ENCODE peak calls at places on chromosomes 16 and 17, in five cellular contexts. H is GM12878, E is HEK293T, G is HepG2, Z is H1. A is an unnamed sample.

GRCh38 chr16:86798247-86799041 is 220.1 kb downstream of the FOXL1 start:
- DNase-seq in E (no peak), H (no peak), G (no peak), Z (no peak), A (no peak)

GRCh38 chr16:51988977-51989376 is 558.0 kb downstream of the TOX3 start:
- DNase-seq in H (no peak), E (no peak), G (no peak), Z (no peak), A (no peak)

GRCh38 chr17:44198721-44199552 is 747 bp downstream of the ATXN7L3 start:
- DNase-seq in E (peak), H (no peak), Z (peak), G (no peak), A (no peak)

GRCh38 chr17:13384626-13385025 is 217.1 kb downstream of the HS3ST3A1 start:
- DNase-seq in E (no peak), G (peak), H (no peak), Z (no peak), A (no peak)

GRCh38 chr16:50549561-50549915 is 1.3 kb downstream of the NKD1 start:
- DNase-seq in Z (no peak), H (no peak), E (no peak), G (no peak), A (no peak)

GRCh38 chr17:55279203-55279602 is 14.4 kb downstream of the HLF start:
- DNase-seq in E (no peak), Z (no peak), G (no peak), H (no peak), A (no peak)

GRCh38 chr16:75250809-75251279 is 580 bp downstream of the BCAR1 start:
- DNase-seq in G (peak), E (peak), H (no peak), Z (no peak), A (no peak)

GRCh38 chr16:88705746-88706287 is 391 bp downstream of the RNF166 start:
- DNase-seq in Z (no peak), G (no peak), H (no peak), E (peak), A (no peak)

GRCh38 chr16:47613251-47613650 is 152.1 kb downstream of the PHKB start:
- DNase-seq in Z (no peak), E (no peak), G (no peak), H (no peak), A (no peak)

GRCh38 chr16:50208460-50208931 is 55.4 kb downstream of the TENT4B start:
- DNase-seq in G (peak), Z (no peak), H (no peak), E (no peak), A (no peak)

GRCh38 chr16:86960266-86960665 is 356.9 kb downstream of the C16orf95 start:
- DNase-seq in G (no peak), Z (no peak), H (no peak), E (no peak), A (no peak)

GRCh38 chr17:75813081-75814020 is 28.7 kb downstream of the UNK start:
- DNase-seq in G (no peak), E (no peak), Z (no peak), H (no peak), A (no peak)

GRCh38 chr17:80649672-80650338 is 105.2 kb downstream of the RPTOR start:
- DNase-seq in G (peak), E (peak), H (no peak), Z (peak), A (peak)
- TF ChIP-seq SUZ12 in G (no peak), E (no peak), H (no peak), Z (no peak), A (no peak)

DNA sequence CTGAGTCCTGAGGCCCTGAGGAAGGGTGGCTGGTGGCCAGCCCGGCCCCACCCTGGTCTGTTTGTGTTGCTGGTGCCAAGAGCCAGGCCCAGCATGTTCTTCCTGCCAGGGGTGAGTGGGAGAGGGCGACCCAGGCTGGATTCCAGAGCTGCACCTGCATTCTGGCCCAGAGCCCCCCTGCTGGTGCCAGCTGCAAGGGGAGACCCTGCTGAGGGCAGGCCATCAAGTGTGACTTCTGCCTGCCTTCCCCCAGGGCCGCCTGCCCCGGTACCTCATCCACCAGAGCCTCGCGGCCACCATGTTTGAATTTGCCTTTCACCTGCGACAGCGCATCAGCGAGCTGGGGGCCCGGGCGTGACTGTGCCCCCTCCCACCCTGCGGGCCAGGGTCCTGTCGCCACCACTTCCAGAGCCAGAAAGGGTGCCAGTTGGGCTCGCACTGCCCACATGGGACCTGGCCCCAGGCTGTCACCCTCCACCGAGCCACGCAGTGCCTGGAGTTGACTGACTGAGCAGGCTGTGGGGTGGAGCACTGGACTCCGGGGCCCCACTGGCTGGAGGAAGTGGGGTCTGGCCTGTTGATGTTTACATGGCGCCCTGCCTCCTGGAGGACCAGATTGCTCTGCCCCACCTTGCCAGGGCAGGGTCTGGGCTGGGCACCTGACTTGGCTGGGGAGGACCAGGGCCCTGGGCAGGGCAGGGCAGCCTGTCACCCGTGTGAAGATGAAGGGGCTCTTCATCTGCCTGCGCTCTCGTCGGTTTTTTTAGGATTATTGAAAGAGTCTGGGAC is 2.4 kb upstream of the TCAP start:
- DNase-seq in G (no peak), H (no peak), Z (peak), E (no peak), A (no peak)
- TF ChIP-seq SUZ12 in G (no peak), H (no peak), Z (no peak), E (no peak), A (no peak)

GRCh38 chr17:6913608-6914443 is 82.0 kb upstream of the ALOX12 start:
- DNase-seq in H (no peak), E (peak), G (peak), Z (peak), A (peak)
- TF ChIP-seq SUZ12 in H (no peak), E (no peak), G (no peak), Z (no peak), A (no peak)

GRCh38 chr17:37360632-37361031 is 15.2 kb upstream of the C17orf78 start:
- DNase-seq in E (no peak), H (no peak), G (no peak), Z (no peak), A (no peak)
- TF ChIP-seq SUZ12 in E (no peak), H (no peak), G (no peak), Z (no peak), A (no peak)

DNA sequence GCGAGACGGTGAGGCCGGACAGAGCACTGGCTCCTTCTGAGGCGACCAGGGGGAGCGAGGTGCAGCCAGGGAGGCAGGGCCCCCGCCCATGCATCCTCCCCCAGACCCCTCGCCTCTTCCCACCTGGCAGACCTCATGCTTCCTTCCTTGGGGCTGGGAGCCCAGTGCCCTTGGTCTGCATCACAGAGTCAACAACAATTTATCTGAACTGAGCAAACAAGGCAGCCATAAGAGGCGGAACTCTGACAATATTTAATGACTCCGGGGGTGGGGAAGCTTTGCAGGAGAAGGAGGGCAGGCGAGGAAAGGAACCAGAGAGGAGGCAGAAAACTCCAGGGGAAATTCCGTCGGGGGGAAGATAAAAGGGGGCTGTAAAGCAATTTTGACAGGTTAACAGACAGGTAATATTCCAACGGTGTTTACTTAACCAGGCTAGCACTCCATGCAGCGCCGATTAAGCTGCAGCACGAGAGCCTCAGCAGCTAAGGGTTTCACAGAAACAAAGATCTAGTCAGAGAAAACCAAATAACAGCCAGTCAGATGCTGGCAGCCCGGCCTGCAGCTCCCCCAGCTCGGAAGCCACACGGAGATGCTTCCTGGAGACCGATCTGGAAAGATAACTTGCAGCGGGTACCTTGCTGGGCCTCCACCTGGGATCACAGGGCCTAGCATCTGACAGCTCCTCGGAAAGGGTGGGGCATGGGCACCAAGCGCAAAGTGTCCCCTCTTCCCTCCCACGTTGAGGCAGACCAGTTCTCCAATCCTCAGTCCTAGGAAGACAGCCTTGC is 398.2 kb downstream of the SOX9 start:
- DNase-seq in G (peak), Z (no peak), E (no peak), H (no peak), A (no peak)
- TF ChIP-seq SUZ12 in G (no peak), Z (no peak), E (no peak), H (no peak), A (no peak)

GRCh38 chr16:19116711-19117449 is 3.1 kb downstream of the ITPRIPL2 start:
- DNase-seq in Z (no peak), H (no peak), E (no peak), G (no peak), A (no peak)

GRCh38 chr16:19115148-19116021 is 1.6 kb downstream of the ITPRIPL2 start:
- DNase-seq in H (no peak), G (no peak), Z (no peak), E (no peak), A (no peak)

GRCh38 chr16:19119564-19119963 is 5.8 kb downstream of the ITPRIPL2 start:
- DNase-seq in G (no peak), E (no peak), Z (no peak), H (no peak), A (no peak)

GRCh38 chr16:19114359-19115147 is 789 bp downstream of the ITPRIPL2 start:
- DNase-seq in E (peak), H (no peak), Z (peak), G (no peak), A (no peak)

DNA sequence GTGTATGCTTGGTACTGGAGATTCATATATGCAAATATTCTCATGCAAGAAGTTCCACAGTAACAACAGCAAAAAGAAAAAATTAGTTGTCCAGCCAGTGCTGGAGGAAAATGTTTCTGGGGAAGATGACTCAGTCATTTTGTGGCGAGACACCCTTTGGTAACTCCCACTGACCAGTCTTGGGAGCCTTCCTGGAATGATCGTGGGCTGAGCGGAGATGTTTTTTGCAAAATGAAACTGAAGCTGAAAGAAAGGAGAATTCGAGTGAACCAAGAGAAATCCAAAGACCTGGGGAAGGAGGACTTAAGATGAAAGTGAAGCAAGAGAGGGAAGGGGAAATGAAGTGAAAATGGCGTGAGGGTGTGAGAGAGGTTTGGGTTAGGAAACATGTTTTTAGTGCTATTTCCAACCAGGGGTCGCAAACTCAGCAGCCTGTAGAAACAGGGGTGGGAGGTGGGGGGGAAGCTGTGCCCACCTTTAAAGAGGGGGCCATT is 5.2 kb downstream of the ITPRIPL2 start:
- DNase-seq in G (no peak), E (no peak), H (no peak), Z (no peak), A (no peak)
- TF ChIP-seq SUZ12 in G (no peak), E (no peak), H (no peak), Z (no peak), A (no peak)

GRCh38 chr16:66130296-66130910 is 236.1 kb upstream of the CDH5 start:
- DNase-seq in G (no peak), E (no peak), Z (no peak), H (no peak), A (no peak)
- TF ChIP-seq SUZ12 in G (no peak), E (no peak), Z (no peak), H (no peak), A (no peak)

GRCh38 chr17:66971249-66971648 is 6.7 kb downstream of the CACNG4 start:
- DNase-seq in E (no peak), H (no peak), G (no peak), Z (no peak), A (no peak)

GRCh38 chr17:66970797-66971196 is 6.3 kb downstream of the CACNG4 start:
- DNase-seq in H (no peak), Z (no peak), E (no peak), G (no peak), A (no peak)

GRCh38 chr17:66968916-66969315 is 4.4 kb downstream of the CACNG4 start:
- DNase-seq in H (no peak), Z (no peak), E (no peak), G (no peak), A (no peak)

GRCh38 chr17:66971730-66972441 is 7.4 kb downstream of the CACNG4 start:
- DNase-seq in G (no peak), H (no peak), E (no peak), Z (no peak), A (no peak)

GRCh38 chr17:66970140-66970539 is 5.6 kb downstream of the CACNG4 start:
- DNase-seq in E (no peak), G (no peak), Z (no peak), H (no peak), A (no peak)
- TF ChIP-seq SUZ12 in E (no peak), G (no peak), Z (no peak), H (no peak), A (no peak)

GRCh38 chr17:7577327-7578199 is 1.9 kb upstream of the CD68 start:
- DNase-seq in Z (no peak), H (no peak), E (no peak), G (no peak), A (no peak)

GRCh38 chr17:7579839-7580630 is 597 bp downstream of the CD68 start:
- DNase-seq in Z (peak), H (no peak), G (no peak), E (no peak), A (no peak)

GRCh38 chr17:7580631-7581554 is 1.5 kb downstream of the CD68 start:
- DNase-seq in G (no peak), E (no peak), H (no peak), Z (peak), A (no peak)

GRCh38 chr17:7576432-7576937 is 3.0 kb upstream of the CD68 start:
- DNase-seq in E (no peak), G (no peak), Z (no peak), H (no peak), A (no peak)

GRCh38 chr17:7579001-7579838 is at the start of gene CD68:
- DNase-seq in Z (peak), H (no peak), G (peak), E (no peak), A (no peak)
- TF ChIP-seq SUZ12 in Z (no peak), H (no peak), G (no peak), E (no peak), A (no peak)

DNA sequence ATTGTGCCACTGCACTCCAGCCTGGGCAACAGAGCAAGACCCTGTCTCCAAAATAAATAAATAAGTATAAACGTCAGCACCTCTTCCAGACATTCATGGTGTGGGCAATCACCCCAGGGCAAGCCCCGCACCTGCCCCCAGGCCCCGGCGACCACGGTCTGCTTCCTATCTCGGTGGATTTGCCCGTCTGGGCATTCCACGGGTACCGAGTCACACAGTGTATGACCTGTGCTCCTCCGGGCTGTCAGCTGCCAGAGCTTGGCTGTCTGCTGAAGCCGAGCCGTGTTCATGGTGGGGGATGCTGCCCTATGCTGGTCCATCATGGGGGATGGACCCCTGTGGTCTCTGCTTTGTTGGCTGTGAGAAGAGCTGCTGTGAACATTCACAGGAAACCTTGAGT is 15.4 kb downstream of the CYBC1 start:
- DNase-seq in E (no peak), G (no peak), Z (no peak), H (no peak), A (no peak)
- TF ChIP-seq SUZ12 in E (no peak), G (no peak), Z (no peak), H (no peak), A (no peak)